ENCODE peak calls at places on chromosomes 6 and 20, in seven cellular contexts. C is foreskin keratinocyte; G is ovary; M is cardiac muscle cell; O is effector memory CD4-positive, alpha-beta T cell; L is AG04450; A is mammary epithelial cell. X is an unnamed sample.

GRCh38 chr6:10411131-10411914 is 3.6 kb downstream of the TFAP2A start:
- DNase-seq in C (no peak), G (no peak), M (no peak), O (no peak), L (no peak), A (peak), X (no peak)

GRCh38 chr6:114432380-114432779 is 89.6 kb upstream of the HS3ST5 start:
- DNase-seq in C (no peak), G (no peak), M (no peak), O (no peak), L (no peak), A (no peak), X (no peak)

GRCh38 chr6:125839471-125839870 is 48.7 kb downstream of the NCOA7 start:
- DNase-seq in C (no peak), G (no peak), M (peak), O (no peak), L (no peak), A (no peak), X (peak)

GRCh38 chr20:3406481-3407425 is 716 bp downstream of the DNAAF9 start:
- DNase-seq in C (no peak), G (peak), M (peak), O (peak), L (no peak), A (peak), X (peak)

GRCh38 chr6:131917763-131918649 is 33.2 kb downstream of the CCN2 start:
- DNase-seq in C (no peak), G (no peak), M (no peak), O (no peak), L (no peak), A (no peak), X (no peak)

GRCh38 chr6:122400467-122401089 is 1.1 kb downstream of the HSF2 start:
- DNase-seq in C (no peak), G (no peak), M (no peak), O (no peak), L (no peak), A (peak), X (no peak)

GRCh38 chr6:136030131-136030530 is 178.6 kb downstream of the PDE7B start:
- DNase-seq in C (no peak), G (no peak), M (no peak), O (no peak), L (no peak), A (no peak), X (no peak)

GRCh38 chr6:168578036-168578435 is 137.1 kb downstream of the SMOC2 start:
- DNase-seq in C (no peak), G (no peak), M (no peak), O (no peak), L (no peak), A (no peak), X (no peak)

GRCh38 chr6:83309344-83309743 is 116.2 kb downstream of the RWDD2A start:
- DNase-seq in C (peak), G (no peak), M (peak), O (no peak), L (no peak), A (peak), X (no peak)

GRCh38 chr6:46323312-46323965 is 152.7 kb upstream of the ENPP5 start:
- DNase-seq in C (peak), G (no peak), M (peak), O (no peak), L (no peak), A (peak), X (no peak)

GRCh38 chr6:33076406-33076934 is 680 bp downstream of the HLA-DPB1 start:
- DNase-seq in C (no peak), G (no peak), M (no peak), O (no peak), L (no peak), A (no peak), X (no peak)

GRCh38 chr6:116476021-116476678 is 15.0 kb downstream of the CALHM6 start:
- DNase-seq in C (no peak), G (no peak), M (no peak), O (no peak), L (no peak), A (no peak), X (no peak)

GRCh38 chr6:44192428-44193041 is 24.2 kb upstream of the MYMX start:
- DNase-seq in C (no peak), G (no peak), M (peak), O (no peak), L (no peak), A (no peak), X (no peak)

GRCh38 chr6:158143700-158144099 is 24.4 kb downstream of the SERAC1 start:
- DNase-seq in C (no peak), G (no peak), M (peak), O (no peak), L (no peak), A (peak), X (no peak)

GRCh38 chr20:11686900-11687543 is 230.7 kb upstream of the BTBD3 start:
- DNase-seq in C (no peak), G (peak), M (peak), O (no peak), L (no peak), A (peak), X (peak)

GRCh38 chr6:2945069-2945452 is 26.3 kb downstream of the SERPINB6 start:
- DNase-seq in C (no peak), G (no peak), M (no peak), O (no peak), L (no peak), A (no peak), X (no peak)

GRCh38 chr6:101114703-101115102 is 233.6 kb upstream of the ASCC3 start:
- DNase-seq in C (no peak), G (no peak), M (peak), O (no peak), L (no peak), A (peak), X (peak)

GRCh38 chr6:141472123-141472522 is 660.6 kb upstream of the GJE1 start:
- DNase-seq in C (no peak), G (no peak), M (no peak), O (no peak), L (no peak), A (no peak), X (no peak)

GRCh38 chr6:147132889-147133288 is 71.3 kb upstream of the STXBP5 start:
- DNase-seq in C (no peak), G (no peak), M (peak), O (no peak), L (no peak), A (no peak), X (no peak)

GRCh38 chr20:3751664-3752385 is 15.7 kb downstream of the ADISSP start:
- DNase-seq in C (no peak), G (no peak), M (no peak), O (peak), L (no peak), A (no peak), X (no peak)

GRCh38 chr20:23601715-23602114 is 4.0 kb downstream of the CST9 start:
- DNase-seq in C (no peak), G (no peak), M (no peak), O (no peak), L (no peak), A (no peak), X (no peak)

GRCh38 chr6:30067460-30068139 is 602 bp downstream of the PPP1R11 start:
- DNase-seq in C (no peak), G (no peak), M (no peak), O (no peak), L (no peak), A (no peak), X (no peak)

GRCh38 chr6:18155864-18156396 is 708 bp downstream of the KDM1B start:
- DNase-seq in C (peak), G (no peak), M (peak), O (peak), L (no peak), A (peak), X (peak)
- H3K27ac ChIP-seq in C (peak), G (peak), M (peak), O (peak), L (no peak), A (peak), X (peak)

GRCh38 chr6:81759782-81760181 is 7.3 kb upstream of the TENT5A start:
- DNase-seq in C (peak), G (no peak), M (peak), O (no peak), L (no peak), A (peak), X (no peak)

GRCh38 chr6:81763051-81763450 is 10.6 kb upstream of the TENT5A start:
- DNase-seq in C (no peak), G (no peak), M (no peak), O (no peak), L (no peak), A (no peak), X (no peak)

GRCh38 chr6:81762132-81762531 is 9.7 kb upstream of the TENT5A start:
- DNase-seq in C (no peak), G (no peak), M (no peak), O (no peak), L (no peak), A (peak), X (no peak)

GRCh38 chr6:81763968-81764367 is 11.5 kb upstream of the TENT5A start:
- DNase-seq in C (no peak), G (no peak), M (no peak), O (no peak), L (no peak), A (no peak), X (no peak)

GRCh38 chr6:81761197-81761596 is 8.7 kb upstream of the TENT5A start:
- DNase-seq in C (no peak), G (no peak), M (no peak), O (no peak), L (no peak), A (peak), X (no peak)
- H3K27ac ChIP-seq in C (peak), G (no peak), M (no peak), O (no peak), L (no peak), A (no peak), X (no peak)

DNA sequence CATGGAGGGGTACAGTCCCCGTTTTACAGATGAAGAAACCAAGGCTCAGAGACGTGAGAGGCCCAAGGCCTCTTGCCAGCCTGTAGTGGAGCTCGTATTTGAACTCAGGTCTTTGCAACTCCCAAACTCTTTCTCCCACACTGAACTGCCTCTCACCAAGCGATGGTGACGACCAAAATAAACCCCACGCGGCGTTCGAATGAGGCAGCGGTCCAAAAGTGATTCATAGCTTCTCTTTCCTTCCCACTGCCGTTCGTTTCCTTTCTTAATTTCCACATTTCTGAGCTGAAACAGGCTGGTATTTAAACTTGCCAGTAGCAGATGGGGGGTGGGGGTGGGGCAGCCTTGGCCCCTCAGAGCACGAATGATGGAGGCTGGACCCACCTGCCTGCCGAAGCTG is 252.9 kb upstream of the KCNG1 start:
- DNase-seq in C (no peak), G (peak), M (peak), O (no peak), L (peak), A (no peak), X (peak)
- H3K27ac ChIP-seq in C (no peak), G (no peak), M (no peak), O (no peak), L (no peak), A (no peak), X (peak)

GRCh38 chr20:57711826-57712225 is 2.0 kb upstream of the PMEPA1 start:
- DNase-seq in C (no peak), G (no peak), M (no peak), O (no peak), L (no peak), A (no peak), X (no peak)
- H3K27ac ChIP-seq in C (no peak), G (no peak), M (no peak), O (no peak), L (no peak), A (no peak), X (no peak)

DNA sequence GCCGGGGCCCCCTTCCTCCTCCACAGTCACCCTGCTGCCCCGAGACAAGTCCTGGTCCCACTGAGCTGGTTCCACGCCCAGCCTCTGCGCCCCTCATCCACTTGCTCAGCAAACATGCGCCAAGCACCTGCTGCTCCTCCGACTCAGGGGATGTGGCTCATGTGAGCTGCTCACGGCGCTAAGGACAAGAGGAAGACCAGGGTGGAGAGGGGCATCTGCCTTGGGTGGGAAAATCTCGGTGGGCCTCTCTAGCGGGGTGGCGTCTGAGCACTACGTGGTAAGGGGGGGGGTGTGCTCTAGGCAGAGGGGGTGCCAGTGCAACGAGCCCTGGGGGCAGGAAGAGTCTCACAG is 4.5 kb downstream of the LAMA5 start:
- DNase-seq in C (no peak), G (no peak), M (no peak), O (no peak), L (no peak), A (no peak), X (no peak)
- H3K27ac ChIP-seq in C (no peak), G (no peak), M (peak), O (no peak), L (peak), A (no peak), X (no peak)

GRCh38 chr6:39820553-39820952 is 28.4 kb downstream of the DAAM2 start:
- DNase-seq in C (no peak), G (no peak), M (no peak), O (no peak), L (no peak), A (no peak), X (no peak)
- H3K27ac ChIP-seq in C (no peak), G (no peak), M (no peak), O (no peak), L (no peak), A (no peak), X (peak)